ENCODE peak calls at places on chromosomes 6 and 20, in ten cellular contexts. T is LHCN-M2; J is stimulated activated CD4-positive, alpha-beta T cell treated with anti-CD3 and anti-CD28 coated beads, Interleukin-4, amount 100 ng/mL, for 24 hours; X is cardiac fibroblast; L is NCI-H2029; R is substantia nigra; C is fibroblast of mammary gland; Z is dermis microvascular lymphatic vessel endothelial cell; U is AG10803; I is T follicular helper cell. W is an unnamed sample.

GRCh38 chr6:73290435-73290834 is 27.4 kb upstream of the KHDC1 start:
- DNase-seq in C (peak), T (peak), I (no peak), L (no peak), Z (peak), J (no peak), U (peak), R (no peak), X (no peak), W (no peak)

GRCh38 chr6:37536462-37537225 is 37.0 kb upstream of the CCDC167 start:
- DNase-seq in U (no peak), C (no peak), T (no peak), L (no peak), X (no peak), Z (no peak), J (no peak), R (no peak), I (no peak), W (no peak)

GRCh38 chr6:40998661-40999060 is 40.4 kb downstream of the UNC5CL start:
- DNase-seq in Z (no peak), U (no peak), I (no peak), T (no peak), X (peak), C (no peak), L (no peak), R (no peak), J (no peak), W (no peak)

GRCh38 chr6:34601706-34602105 is 45.6 kb upstream of the SPDEF start:
- DNase-seq in R (no peak), C (no peak), L (peak), J (no peak), Z (no peak), X (no peak), T (no peak), I (no peak), U (no peak), W (no peak)

GRCh38 chr6:161626132-161626676 is 352.3 kb upstream of the AGPAT4 start:
- DNase-seq in C (no peak), T (no peak), Z (no peak), R (no peak), J (no peak), U (peak), L (no peak), I (no peak), X (no peak), W (no peak)

GRCh38 chr20:11356061-11356460 is 561.6 kb upstream of the BTBD3 start:
- DNase-seq in C (no peak), T (no peak), X (no peak), J (no peak), L (no peak), I (no peak), R (no peak), Z (no peak), U (no peak), W (no peak)

GRCh38 chr6:169285165-169285564 is 31.5 kb upstream of the THBS2 start:
- DNase-seq in C (no peak), R (no peak), J (no peak), L (no peak), Z (no peak), X (no peak), T (no peak), U (no peak), I (no peak), W (no peak)

GRCh38 chr6:21121737-21122136 is 471.8 kb upstream of the SOX4 start:
- DNase-seq in T (no peak), L (no peak), C (no peak), Z (no peak), U (no peak), X (no peak), J (no peak), R (no peak), I (no peak), W (no peak)

GRCh38 chr20:4726710-4727391 is 5.1 kb downstream of the PRND start:
- DNase-seq in L (no peak), T (peak), C (peak), I (peak), J (peak), Z (peak), X (peak), U (peak), R (no peak), W (no peak)

GRCh38 chr6:16337280-16337975 is 99.0 kb downstream of the GMPR start:
- DNase-seq in X (peak), L (no peak), C (peak), T (peak), I (no peak), U (peak), J (no peak), R (no peak), Z (peak), W (no peak)

GRCh38 chr6:121965739-121966138 is 433.7 kb upstream of the HSF2 start:
- DNase-seq in Z (no peak), T (no peak), I (no peak), C (peak), U (peak), R (no peak), X (no peak), J (no peak), L (no peak), W (no peak)

GRCh38 chr20:22963581-22963980 is 71.5 kb upstream of the SSTR4 start:
- DNase-seq in U (no peak), X (no peak), J (no peak), C (no peak), L (no peak), Z (no peak), R (no peak), I (no peak), T (no peak), W (no peak)

GRCh38 chr6:39430968-39431523 is 108.5 kb upstream of the KCNK16 start:
- DNase-seq in T (no peak), J (no peak), R (peak), L (peak), C (no peak), X (no peak), Z (peak), I (no peak), U (peak), W (no peak)

GRCh38 chr6:169051371-169051770 is 202.3 kb downstream of the THBS2 start:
- DNase-seq in T (no peak), R (no peak), J (no peak), U (no peak), L (peak), X (no peak), C (no peak), I (no peak), Z (no peak), W (no peak)

GRCh38 chr6:160430203-160430602 is 82.0 kb downstream of the SLC22A3 start:
- DNase-seq in X (peak), J (no peak), Z (no peak), R (no peak), U (peak), T (no peak), C (peak), I (no peak), L (no peak), W (no peak)

GRCh38 chr20:61898405-61898804 is 167.3 kb downstream of the TAF4 start:
- DNase-seq in Z (no peak), J (no peak), X (no peak), R (no peak), I (no peak), T (no peak), L (no peak), U (no peak), C (no peak), W (no peak)

GRCh38 chr20:57415791-57416190 is 24.6 kb downstream of the RBM38 start:
- DNase-seq in X (no peak), R (no peak), L (no peak), J (no peak), T (no peak), C (no peak), Z (no peak), U (no peak), I (no peak), W (no peak)

GRCh38 chr6:5468586-5468985 is 207.3 kb downstream of the FARS2 start:
- DNase-seq in J (no peak), U (peak), R (no peak), X (no peak), Z (no peak), L (no peak), C (no peak), I (no peak), T (no peak), W (no peak)

GRCh38 chr20:47795214-47795667 is 10.0 kb upstream of the SULF2 start:
- DNase-seq in X (peak), T (no peak), I (no peak), U (no peak), C (no peak), J (no peak), L (peak), R (no peak), Z (peak), W (no peak)

GRCh38 chr6:159533568-159533967 is 159.5 kb downstream of the SOD2 start:
- DNase-seq in X (no peak), L (no peak), I (no peak), U (peak), Z (no peak), C (peak), T (no peak), J (no peak), R (no peak), W (no peak)

GRCh38 chr6:37254881-37255280 is 2.7 kb upstream of the TBC1D22B start:
- DNase-seq in L (no peak), R (no peak), U (no peak), J (no peak), T (no peak), I (no peak), C (no peak), Z (no peak), X (no peak), W (no peak)

GRCh38 chr20:30919514-30920188 is 337.8 kb upstream of the DEFB115 start:
- DNase-seq in R (no peak), Z (no peak), U (no peak), L (no peak), I (no peak), T (no peak), J (no peak), C (no peak), X (no peak), W (no peak)

GRCh38 chr6:1672379-1672778 is 62.7 kb downstream of the FOXC1 start:
- DNase-seq in C (no peak), X (peak), L (no peak), Z (no peak), J (no peak), T (no peak), U (peak), I (no peak), R (no peak), W (no peak)

GRCh38 chr20:63736893-63737689 is 627 bp downstream of the LIME1 start:
- DNase-seq in X (no peak), L (no peak), C (no peak), R (no peak), Z (no peak), U (no peak), I (peak), J (peak), T (no peak), W (peak)

GRCh38 chr20:21534453-21534852 is 20.6 kb upstream of the NKX2-2 start:
- DNase-seq in U (no peak), T (no peak), J (no peak), R (no peak), L (peak), Z (no peak), I (no peak), C (no peak), X (no peak), W (no peak)